ENCODE peak calls at places on chromosomes 4 and X, in six cellular contexts. One of them, this sample, is unnamed.

GRCh38 chr4:3409571-3410091 is 32.1 kb upstream of the HGFAC start:
- DNase-seq in CD8-positive, alpha-beta memory T cell: no peak
- DNase-seq in hepatocyte: no peak
- DNase-seq in colonic mucosa: no peak
- DNase-seq in spleen: peak; percentile 63
- DNase-seq in osteoblast: peak; percentile 79
- DNase-seq in this sample: no peak

GRCh38 chr4:24753519-24753918 is 41.9 kb upstream of the SOD3 start:
- DNase-seq in CD8-positive, alpha-beta memory T cell: no peak
- DNase-seq in osteoblast: no peak
- DNase-seq in colonic mucosa: no peak
- DNase-seq in spleen: no peak
- DNase-seq in hepatocyte: no peak
- DNase-seq in this sample: no peak

GRCh38 chrX:51148848-51149247 is 183.8 kb upstream of the NUDT10 start:
- DNase-seq in CD8-positive, alpha-beta memory T cell: no peak
- DNase-seq in colonic mucosa: no peak
- DNase-seq in osteoblast: no peak
- DNase-seq in spleen: no peak
- DNase-seq in hepatocyte: peak; percentile 29
- DNase-seq in this sample: no peak

GRCh38 chr4:55866290-55866907 is 13.0 kb downstream of the EXOC1 start:
- DNase-seq in hepatocyte: peak; percentile 46
- DNase-seq in spleen: no peak
- DNase-seq in osteoblast: peak; percentile 66
- DNase-seq in CD8-positive, alpha-beta memory T cell: no peak
- DNase-seq in colonic mucosa: no peak
- DNase-seq in this sample: no peak

GRCh38 chr4:10762541-10762940 is 78.0 kb upstream of the CLNK start:
- DNase-seq in osteoblast: peak; percentile 41
- DNase-seq in hepatocyte: peak; percentile 11
- DNase-seq in spleen: no peak
- DNase-seq in colonic mucosa: no peak
- DNase-seq in CD8-positive, alpha-beta memory T cell: no peak
- DNase-seq in this sample: no peak

GRCh38 chrX:108091878-108092291 is 307 bp downstream of the ATG4A start:
- DNase-seq in CD8-positive, alpha-beta memory T cell: no peak
- DNase-seq in osteoblast: no peak
- DNase-seq in hepatocyte: no peak
- DNase-seq in colonic mucosa: no peak
- DNase-seq in spleen: no peak
- DNase-seq in this sample: no peak

GRCh38 chr4:25769251-25769650 is 93.5 kb downstream of the SEL1L3 start:
- DNase-seq in osteoblast: peak; percentile 62
- DNase-seq in hepatocyte: no peak
- DNase-seq in colonic mucosa: no peak
- DNase-seq in CD8-positive, alpha-beta memory T cell: no peak
- DNase-seq in spleen: no peak
- DNase-seq in this sample: peak; percentile 32

GRCh38 chrX:112830540-112830939 is 10.1 kb downstream of the AMOT start:
- DNase-seq in spleen: no peak
- DNase-seq in colonic mucosa: no peak
- DNase-seq in osteoblast: no peak
- DNase-seq in CD8-positive, alpha-beta memory T cell: no peak
- DNase-seq in hepatocyte: no peak
- DNase-seq in this sample: no peak

GRCh38 chrX:115625577-115626301 is 64.8 kb downstream of the PLS3 start:
- DNase-seq in colonic mucosa: no peak
- DNase-seq in spleen: no peak
- DNase-seq in osteoblast: no peak
- DNase-seq in hepatocyte: no peak
- DNase-seq in CD8-positive, alpha-beta memory T cell: no peak
- DNase-seq in this sample: no peak

GRCh38 chr4:156790866-156791265 is 180.7 kb downstream of the PDGFC start:
- DNase-seq in spleen: no peak
- DNase-seq in colonic mucosa: no peak
- DNase-seq in CD8-positive, alpha-beta memory T cell: no peak
- DNase-seq in osteoblast: no peak
- DNase-seq in hepatocyte: no peak
- DNase-seq in this sample: no peak

GRCh38 chr4:140071806-140072205 is 82.2 kb downstream of the MAML3 start:
- DNase-seq in colonic mucosa: no peak
- DNase-seq in hepatocyte: no peak
- DNase-seq in osteoblast: no peak
- DNase-seq in CD8-positive, alpha-beta memory T cell: no peak
- DNase-seq in spleen: no peak
- DNase-seq in this sample: peak; percentile 51

GRCh38 chr4:81724925-81725329 is 253.2 kb upstream of the RASGEF1B start:
- DNase-seq in colonic mucosa: peak; percentile 24
- DNase-seq in osteoblast: no peak
- DNase-seq in spleen: peak; percentile 76
- DNase-seq in CD8-positive, alpha-beta memory T cell: peak; percentile 17
- DNase-seq in hepatocyte: peak; percentile 84
- DNase-seq in this sample: peak; percentile 64

GRCh38 chr4:160372390-160372789 is 1269.5 kb downstream of the RAPGEF2 start:
- DNase-seq in osteoblast: no peak
- DNase-seq in CD8-positive, alpha-beta memory T cell: no peak
- DNase-seq in spleen: no peak
- DNase-seq in colonic mucosa: no peak
- DNase-seq in hepatocyte: no peak
- DNase-seq in this sample: no peak

GRCh38 chrX:40006025-40007017 is 91.4 kb downstream of the BCOR start:
- DNase-seq in CD8-positive, alpha-beta memory T cell: no peak
- DNase-seq in hepatocyte: peak; percentile 67
- DNase-seq in spleen: peak; percentile 79
- DNase-seq in colonic mucosa: peak; percentile 69
- DNase-seq in osteoblast: peak; percentile 83
- DNase-seq in this sample: peak; percentile 88

GRCh38 chr4:25578431-25578830 is 77.2 kb upstream of the SLC34A2 start:
- DNase-seq in hepatocyte: no peak
- DNase-seq in colonic mucosa: no peak
- DNase-seq in osteoblast: peak; percentile 13
- DNase-seq in spleen: no peak
- DNase-seq in CD8-positive, alpha-beta memory T cell: no peak
- DNase-seq in this sample: no peak

GRCh38 chr4:4875147-4875546 is 15.7 kb downstream of the MSX1 start:
- DNase-seq in hepatocyte: peak; percentile 46
- DNase-seq in osteoblast: no peak
- DNase-seq in colonic mucosa: no peak
- DNase-seq in CD8-positive, alpha-beta memory T cell: no peak
- DNase-seq in spleen: no peak
- DNase-seq in this sample: peak; percentile 34

GRCh38 chrX:33132569-33132968 is 78.8 kb downstream of the DMD start:
- DNase-seq in osteoblast: no peak
- DNase-seq in CD8-positive, alpha-beta memory T cell: no peak
- DNase-seq in hepatocyte: no peak
- DNase-seq in spleen: no peak
- DNase-seq in colonic mucosa: no peak
- DNase-seq in this sample: no peak

GRCh38 chrX:33138677-33139249 is 72.6 kb downstream of the DMD start:
- DNase-seq in colonic mucosa: no peak
- DNase-seq in osteoblast: no peak
- DNase-seq in hepatocyte: peak; percentile 42
- DNase-seq in spleen: no peak
- DNase-seq in CD8-positive, alpha-beta memory T cell: no peak
- DNase-seq in this sample: no peak

GRCh38 chrX:33128048-33128805 is 83.1 kb downstream of the DMD start:
- DNase-seq in spleen: no peak
- DNase-seq in hepatocyte: no peak
- DNase-seq in CD8-positive, alpha-beta memory T cell: no peak
- DNase-seq in osteoblast: no peak
- DNase-seq in colonic mucosa: no peak
- DNase-seq in this sample: no peak

GRCh38 chrX:33133320-33133719 is 78.0 kb downstream of the DMD start:
- DNase-seq in osteoblast: no peak
- DNase-seq in hepatocyte: no peak
- DNase-seq in colonic mucosa: no peak
- DNase-seq in spleen: no peak
- DNase-seq in CD8-positive, alpha-beta memory T cell: no peak
- DNase-seq in this sample: no peak

GRCh38 chrX:33134164-33134563 is 77.2 kb downstream of the DMD start:
- DNase-seq in osteoblast: no peak
- DNase-seq in colonic mucosa: no peak
- DNase-seq in spleen: no peak
- DNase-seq in CD8-positive, alpha-beta memory T cell: no peak
- DNase-seq in hepatocyte: no peak
- DNase-seq in this sample: no peak
- H3K4me1 ChIP-seq in osteoblast: no peaks in the 10 kb centered on the region
- H3K4me1 ChIP-seq in colonic mucosa: no peaks in the 10 kb centered on the region
- H3K4me1 ChIP-seq in spleen: no peaks in the 10 kb centered on the region
- H3K4me1 ChIP-seq in CD8-positive, alpha-beta memory T cell: no peaks in the 10 kb centered on the region
- H3K4me1 ChIP-seq in hepatocyte: peaks cover 4% of the 10 kb centered on the region
- H3K4me1 ChIP-seq in this sample: peaks cover 2% of the 10 kb centered on the region

GRCh38 chrX:95332530-95332929 is 1352.1 kb upstream of the DIAPH2 start:
- DNase-seq in spleen: no peak
- DNase-seq in hepatocyte: peak; percentile 6
- DNase-seq in osteoblast: no peak
- DNase-seq in CD8-positive, alpha-beta memory T cell: no peak
- DNase-seq in colonic mucosa: no peak
- DNase-seq in this sample: no peak
- H3K4me1 ChIP-seq in spleen: no peaks in the 10 kb centered on the region
- H3K4me1 ChIP-seq in hepatocyte: no peaks in the 10 kb centered on the region
- H3K4me1 ChIP-seq in osteoblast: no peaks in the 10 kb centered on the region
- H3K4me1 ChIP-seq in CD8-positive, alpha-beta memory T cell: no peaks in the 10 kb centered on the region
- H3K4me1 ChIP-seq in colonic mucosa: no peaks in the 10 kb centered on the region
- H3K4me1 ChIP-seq in this sample: no peaks in the 10 kb centered on the region

GRCh38 chrX:2546496-2546895 is 45.7 kb upstream of the DHRSX start:
- DNase-seq in spleen: no peak
- DNase-seq in CD8-positive, alpha-beta memory T cell: no peak
- DNase-seq in osteoblast: no peak
- DNase-seq in hepatocyte: no peak
- DNase-seq in colonic mucosa: no peak
- DNase-seq in this sample: no peak
- H3K4me1 ChIP-seq in spleen: no peaks in the 10 kb centered on the region
- H3K4me1 ChIP-seq in CD8-positive, alpha-beta memory T cell: no peaks in the 10 kb centered on the region
- H3K4me1 ChIP-seq in osteoblast: no peaks in the 10 kb centered on the region
- H3K4me1 ChIP-seq in hepatocyte: peaks cover 10% of the 10 kb centered on the region
- H3K4me1 ChIP-seq in colonic mucosa: no peaks in the 10 kb centered on the region
- H3K4me1 ChIP-seq in this sample: no peaks in the 10 kb centered on the region

DNA sequence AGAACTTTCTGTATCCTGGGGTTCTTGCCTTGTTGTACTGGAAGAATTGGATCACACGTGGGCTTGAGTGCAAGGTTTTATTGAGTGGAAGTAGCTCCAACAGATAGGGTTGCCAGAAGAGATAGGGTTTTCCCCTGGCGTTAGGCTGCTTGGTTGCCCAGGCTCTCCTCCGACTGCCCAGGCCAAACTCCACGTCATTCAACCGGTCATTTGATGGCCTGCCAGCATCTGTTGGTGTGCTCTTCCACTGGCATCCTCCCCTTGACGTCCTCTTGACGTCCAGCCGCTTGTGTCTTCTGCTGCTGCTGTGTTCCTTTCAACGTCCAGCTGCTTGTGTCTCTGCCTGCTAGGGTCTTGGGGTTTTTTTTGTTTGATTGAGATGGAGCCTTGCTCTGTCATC is 340.3 kb upstream of the ZCCHC13 start:
- DNase-seq in spleen: no peak
- DNase-seq in CD8-positive, alpha-beta memory T cell: no peak
- DNase-seq in osteoblast: no peak
- DNase-seq in hepatocyte: no peak
- DNase-seq in colonic mucosa: no peak
- DNase-seq in this sample: peak; percentile 71
- H3K4me1 ChIP-seq in spleen: no peaks in the 10 kb centered on the region
- H3K4me1 ChIP-seq in CD8-positive, alpha-beta memory T cell: no peaks in the 10 kb centered on the region
- H3K4me1 ChIP-seq in osteoblast: no peaks in the 10 kb centered on the region
- H3K4me1 ChIP-seq in hepatocyte: no peaks in the 10 kb centered on the region
- H3K4me1 ChIP-seq in colonic mucosa: no peaks in the 10 kb centered on the region
- H3K4me1 ChIP-seq in this sample: peaks cover 3% of the 10 kb centered on the region

GRCh38 chr4:48127882-48128394 is 6.1 kb downstream of the TXK start:
- DNase-seq in colonic mucosa: peak; percentile 70
- DNase-seq in osteoblast: peak; percentile 86
- DNase-seq in hepatocyte: peak; percentile 57
- DNase-seq in spleen: peak; percentile 82
- DNase-seq in CD8-positive, alpha-beta memory T cell: peak; percentile 13
- DNase-seq in this sample: peak; percentile 73

GRCh38 chr4:48127231-48127881 is 6.7 kb downstream of the TXK start:
- DNase-seq in hepatocyte: no peak
- DNase-seq in CD8-positive, alpha-beta memory T cell: no peak
- DNase-seq in colonic mucosa: no peak
- DNase-seq in spleen: no peak
- DNase-seq in osteoblast: no peak
- DNase-seq in this sample: no peak

GRCh38 chr4:48130100-48130499 is 4.0 kb downstream of the TXK start:
- DNase-seq in CD8-positive, alpha-beta memory T cell: no peak
- DNase-seq in colonic mucosa: no peak
- DNase-seq in osteoblast: no peak
- DNase-seq in hepatocyte: no peak
- DNase-seq in spleen: no peak
- DNase-seq in this sample: no peak

GRCh38 chr4:48131736-48132135 is 2.3 kb downstream of the TXK start:
- DNase-seq in hepatocyte: no peak
- DNase-seq in spleen: no peak
- DNase-seq in CD8-positive, alpha-beta memory T cell: no peak
- DNase-seq in osteoblast: no peak
- DNase-seq in colonic mucosa: no peak
- DNase-seq in this sample: no peak

GRCh38 chr4:48129307-48130014 is 4.6 kb downstream of the TXK start:
- DNase-seq in colonic mucosa: peak; percentile 31
- DNase-seq in spleen: peak; percentile 78
- DNase-seq in CD8-positive, alpha-beta memory T cell: no peak
- DNase-seq in osteoblast: no peak
- DNase-seq in hepatocyte: peak; percentile 30
- DNase-seq in this sample: peak; percentile 72
- H3K4me1 ChIP-seq in colonic mucosa: no peaks in the 10 kb centered on the region
- H3K4me1 ChIP-seq in spleen: peaks cover 7% of the 10 kb centered on the region
- H3K4me1 ChIP-seq in CD8-positive, alpha-beta memory T cell: peaks cover 77% of the 10 kb centered on the region
- H3K4me1 ChIP-seq in osteoblast: peaks cover 15% of the 10 kb centered on the region
- H3K4me1 ChIP-seq in hepatocyte: no peaks in the 10 kb centered on the region
- H3K4me1 ChIP-seq in this sample: peaks cover 6% of the 10 kb centered on the region

DNA sequence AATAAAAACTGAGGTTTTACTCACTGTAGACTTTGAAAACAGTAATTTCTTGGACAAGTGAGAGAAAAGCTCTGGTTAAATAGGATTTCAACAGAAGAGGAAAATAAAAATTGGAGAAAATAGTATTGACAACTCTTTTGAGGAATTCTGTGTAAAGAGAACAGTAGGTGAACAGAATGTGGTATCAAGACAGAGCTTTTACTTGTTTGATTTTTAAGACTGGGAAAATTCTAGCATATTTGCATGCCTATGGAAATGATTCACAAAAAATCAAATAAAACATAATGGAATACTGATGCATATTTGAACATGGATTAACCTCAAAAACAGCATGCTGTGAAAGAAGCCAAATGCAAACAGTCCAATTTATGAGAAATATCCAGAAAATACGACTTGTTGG is 504.6 kb downstream of the KCTD8 start:
- DNase-seq in CD8-positive, alpha-beta memory T cell: no peak
- DNase-seq in hepatocyte: no peak
- DNase-seq in spleen: no peak
- DNase-seq in colonic mucosa: no peak
- DNase-seq in osteoblast: no peak
- DNase-seq in this sample: no peak
- H3K4me1 ChIP-seq in CD8-positive, alpha-beta memory T cell: no peaks in the 10 kb centered on the region
- H3K4me1 ChIP-seq in hepatocyte: no peaks in the 10 kb centered on the region
- H3K4me1 ChIP-seq in spleen: no peaks in the 10 kb centered on the region
- H3K4me1 ChIP-seq in colonic mucosa: no peaks in the 10 kb centered on the region
- H3K4me1 ChIP-seq in osteoblast: no peaks in the 10 kb centered on the region
- H3K4me1 ChIP-seq in this sample: no peaks in the 10 kb centered on the region